ENCODE peak calls at places on chromosomes 5 and 9, in eight cellular contexts. J is CD8-positive, alpha-beta T cell; G is fibroblast of pulmonary artery; D is heart right ventricle; N is IMR-90; M is right atrium auricular region; B is BE2C; H is kidney epithelial cell. F is an unnamed sample.

GRCh38 chr5:68258531-68258930 is 43.0 kb downstream of the PIK3R1 start:
- DNase-seq in J (no peak), D (no peak), N (no peak), G (no peak), H (no peak), M (no peak), B (peak; percentile 37), F (no peak)

GRCh38 chr9:80775515-80775914 is 913.8 kb downstream of the TLE1 start:
- DNase-seq in G (no peak), M (no peak), H (no peak), N (peak; percentile 62), D (no peak), B (peak; percentile 68), J (no peak), F (peak; percentile 37)

GRCh38 chr5:96714951-96715451 is 52.8 kb downstream of the CAST start:
- DNase-seq in G (peak; percentile 89), J (peak; percentile 41), N (peak; percentile 91), B (no peak), D (no peak), H (no peak), M (no peak), F (no peak)

GRCh38 chr5:150649108-150649827 is 8.8 kb downstream of the SYNPO start:
- DNase-seq in M (peak; percentile 82), J (no peak), N (no peak), D (peak; percentile 82), B (peak; percentile 56), H (no peak), G (no peak), F (no peak)

GRCh38 chr5:78735834-78736463 is 87.4 kb upstream of the LHFPL2 start:
- DNase-seq in G (no peak), B (no peak), M (no peak), N (no peak), D (no peak), H (no peak), J (no peak), F (no peak)

GRCh38 chr5:142542906-142543305 is 143.0 kb downstream of the FGF1 start:
- DNase-seq in G (peak; percentile 83), N (peak; percentile 55), J (no peak), D (no peak), H (no peak), B (no peak), M (no peak), F (no peak)

GRCh38 chr5:176611435-176611834 is 1.5 kb upstream of the GPRIN1 start:
- DNase-seq in H (peak; percentile 50), G (peak; percentile 93), M (no peak), B (no peak), D (peak; percentile 79), N (peak; percentile 91), J (peak; percentile 54), F (peak; percentile 44)

GRCh38 chr5:36373527-36374086 is 71.9 kb upstream of the RANBP3L start:
- DNase-seq in N (peak; percentile 38), G (peak; percentile 88), D (peak; percentile 31), J (no peak), H (peak; percentile 9), B (no peak), M (peak; percentile 92), F (no peak)

GRCh38 chr5:34609951-34610431 is 46.1 kb upstream of the RAI14 start:
- DNase-seq in M (no peak), D (no peak), J (no peak), G (no peak), B (no peak), N (peak; percentile 50), H (no peak), F (no peak)

GRCh38 chr9:96413312-96414221 is 4.6 kb downstream of the ZNF367 start:
- DNase-seq in D (no peak), G (no peak), B (no peak), H (no peak), N (no peak), M (no peak), J (peak; percentile 18), F (no peak)
- H3K4me3 ChIP-seq in D (no peak overlapping the region), G (no peak overlapping the region), B (no peak overlapping the region), H (no peak overlapping the region), N (no peak overlapping the region), M (no peak overlapping the region), J (peak overlapping the region; percentile 12), F (no peak overlapping the region)

GRCh38 chr5:134545070-134545868 is 19.8 kb downstream of the JADE2 start:
- DNase-seq in B (no peak), N (no peak), J (no peak), M (peak; percentile 94), D (peak; percentile 71), H (no peak), G (peak; percentile 74), F (no peak)
- H3K4me3 ChIP-seq in B (no peak overlapping the region), N (no peak overlapping the region), J (no peak overlapping the region), M (no peak overlapping the region), D (no peak overlapping the region), H (no peak overlapping the region), G (no peak overlapping the region), F (no peak overlapping the region)

DNA sequence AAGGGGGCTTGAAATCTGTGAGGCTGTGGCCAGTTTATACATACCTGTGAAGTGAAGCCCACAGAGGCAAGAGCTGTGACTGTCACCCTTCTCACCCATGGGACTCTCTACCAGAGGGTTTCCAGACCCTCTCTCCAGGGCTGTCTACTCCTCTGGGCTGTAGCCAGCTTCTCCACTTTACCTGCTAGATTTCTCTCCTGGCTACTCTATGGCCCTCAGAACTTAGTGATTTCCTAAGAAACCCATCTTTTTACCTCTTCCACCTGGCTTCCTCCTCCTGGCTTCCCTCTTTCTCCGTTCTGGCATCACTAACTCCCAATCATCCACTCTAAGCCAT is 78.0 kb downstream of the SEC61B start:
- DNase-seq in D (no peak), H (no peak), N (no peak), M (no peak), G (no peak), B (no peak), J (no peak), F (no peak)
- H3K4me3 ChIP-seq in D (no peak overlapping the region), H (no peak overlapping the region), N (no peak overlapping the region), M (no peak overlapping the region), G (no peak overlapping the region), B (no peak overlapping the region), J (no peak overlapping the region), F (no peak overlapping the region)

DNA sequence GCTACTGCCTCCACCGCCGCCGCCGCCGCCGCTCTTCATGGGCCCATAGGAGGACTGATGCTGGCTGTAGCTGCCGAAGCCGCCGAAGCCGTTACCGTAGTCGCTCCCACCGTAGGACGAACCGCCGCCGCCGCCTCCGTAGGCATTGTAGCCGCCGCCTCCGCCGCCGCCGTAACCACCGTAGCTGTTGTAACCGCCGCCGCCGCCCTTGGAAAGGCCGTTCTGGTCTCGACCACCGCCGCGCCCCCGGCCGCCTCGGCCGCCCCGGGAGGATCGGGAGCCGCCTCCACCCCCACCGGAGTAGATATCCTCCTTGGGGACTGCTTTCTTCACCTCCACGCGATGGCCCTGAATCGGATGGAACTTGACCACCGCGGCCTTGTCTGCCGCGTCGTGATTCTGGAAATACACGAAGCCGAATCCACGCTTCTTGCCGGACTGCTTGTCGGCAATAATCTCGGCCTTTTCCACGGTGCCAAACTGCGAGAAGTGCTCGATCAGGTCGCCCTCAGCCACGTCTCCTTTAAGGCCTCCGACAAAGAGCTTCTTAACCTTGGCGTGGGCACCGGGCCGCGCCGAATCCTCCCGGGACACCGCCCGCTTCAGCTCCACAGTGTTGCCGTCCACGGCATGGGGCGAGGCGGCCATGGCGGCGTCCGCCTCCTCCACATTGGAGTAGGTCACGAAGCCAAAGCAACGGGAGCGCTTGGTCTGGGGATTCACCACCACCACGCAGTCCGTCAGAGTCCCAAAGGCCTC is 757 bp downstream of the HNRNPA0 start:
- DNase-seq in H (no peak), B (peak; percentile 36), J (peak; percentile 51), M (peak; percentile 72), N (no peak), G (no peak), D (peak; percentile 64), F (no peak)
- H3K4me3 ChIP-seq in H (peak overlapping the region; percentile 74), B (peak overlapping the region; percentile 94), J (peak overlapping the region; percentile 96), M (peak overlapping the region; percentile 96), N (peak overlapping the region; percentile 61), G (peak overlapping the region; percentile 94), D (peak overlapping the region; percentile 69), F (peak overlapping the region; percentile 87)

GRCh38 chr9:126614455-126615248 is 924 bp downstream of the LMX1B start:
- DNase-seq in H (no peak), G (no peak), J (no peak), N (no peak), B (no peak), M (no peak), D (no peak), F (no peak)
- H3K4me3 ChIP-seq in H (no peak overlapping the region), G (no peak overlapping the region), J (no peak overlapping the region), N (no peak overlapping the region), B (no peak overlapping the region), M (peak overlapping the region; percentile 26), D (peak overlapping the region; percentile 26), F (no peak overlapping the region)

DNA sequence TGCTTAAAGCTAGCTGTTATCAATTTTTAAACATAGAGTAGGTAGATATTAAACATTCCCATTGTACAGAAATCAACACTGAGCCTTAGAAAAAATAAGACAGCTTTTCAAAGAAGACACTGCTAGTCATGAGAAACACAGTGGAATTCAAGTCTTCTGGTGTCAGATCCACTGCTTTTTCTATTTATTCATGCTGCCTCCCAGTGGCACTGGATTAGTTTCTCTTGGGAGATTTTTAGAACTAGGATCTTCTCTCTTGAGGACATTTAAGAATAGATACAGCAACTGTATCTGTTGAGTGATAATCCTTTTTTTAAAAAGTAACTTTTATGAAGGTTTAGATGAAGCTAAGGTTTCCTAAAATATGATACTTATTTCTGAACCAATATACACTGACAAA is 1635.4 kb upstream of the C9orf72 start:
- DNase-seq in N (no peak), B (no peak), J (no peak), M (no peak), H (no peak), G (no peak), D (no peak), F (no peak)
- H3K4me3 ChIP-seq in N (no peak overlapping the region), B (no peak overlapping the region), J (no peak overlapping the region), M (no peak overlapping the region), H (no peak overlapping the region), G (no peak overlapping the region), D (no peak overlapping the region), F (no peak overlapping the region)

GRCh38 chr9:120867676-120868338 is 9.2 kb downstream of the PHF19 start:
- DNase-seq in H (no peak), G (no peak), N (no peak), M (no peak), D (no peak), J (no peak), B (no peak), F (no peak)
- H3K4me3 ChIP-seq in H (no peak overlapping the region), G (no peak overlapping the region), N (peak overlapping the region; percentile 53), M (no peak overlapping the region), D (peak overlapping the region; percentile 53), J (no peak overlapping the region), B (peak overlapping the region; percentile 55), F (no peak overlapping the region)

GRCh38 chr5:87125796-87126195 is 141.9 kb upstream of the RASA1 start:
- DNase-seq in H (no peak), N (no peak), G (no peak), J (no peak), M (no peak), B (no peak), D (no peak), F (no peak)

GRCh38 chr5:87120518-87121314 is 147.0 kb upstream of the RASA1 start:
- DNase-seq in H (peak; percentile 82), G (peak; percentile 82), B (no peak), N (peak; percentile 93), D (no peak), J (peak; percentile 10), M (no peak), F (peak; percentile 83)

GRCh38 chr5:87122171-87122977 is 145.3 kb upstream of the RASA1 start:
- DNase-seq in J (no peak), D (no peak), G (no peak), N (no peak), H (no peak), M (no peak), B (no peak), F (no peak)

GRCh38 chr5:87119588-87119987 is 148.1 kb upstream of the RASA1 start:
- DNase-seq in M (no peak), D (no peak), G (no peak), N (no peak), J (no peak), H (no peak), B (no peak), F (no peak)

GRCh38 chr5:87121315-87122170 is 146.1 kb upstream of the RASA1 start:
- DNase-seq in N (peak; percentile 91), M (peak; percentile 61), G (peak; percentile 90), B (no peak), J (peak; percentile 27), D (no peak), H (peak; percentile 77), F (peak; percentile 53)
- H3K4me3 ChIP-seq in N (no peak overlapping the region), M (no peak overlapping the region), G (no peak overlapping the region), B (no peak overlapping the region), J (no peak overlapping the region), D (no peak overlapping the region), H (no peak overlapping the region), F (no peak overlapping the region)

F was measured in AG04449.